ENCODE peak calls at places on chromosomes 13 and 19, in seven cellular contexts. O is activated gamma-delta T cell; T is activated naive CD8-positive, alpha-beta T cell treated with anti-CD3 and anti-CD28 coated beads for 36 hours; L is CD8-positive, alpha-beta memory T cell; X is stimulated activated effector memory CD8-positive, alpha-beta T cell treated with anti-CD3 and anti-CD28 coated beads, Interleukin-12 subunit alpha, Interleukin-12 subunit beta, amount 100 ng/mL, for 72 hours; J is stimulated activated CD4-positive, alpha-beta T cell treated with anti-CD3 and anti-CD28 coated beads, TNF-alpha, amount 100 ng/mL, for 1 hour; I is activated naive CD4-positive, alpha-beta T cell. R is an unnamed sample.

GRCh38 chr19:57888494-57889231 is at the start of gene ZNF814:
- DNase-seq in O (peak), T (peak), L (peak), X (peak), J (peak), I (peak), R (peak)

GRCh38 chr13:59178344-59178743 is 985.4 kb downstream of the DIAPH3 start:
- DNase-seq in O (no peak), T (no peak), L (no peak), X (no peak), J (no peak), I (no peak), R (no peak)

GRCh38 chr13:20738616-20739015 is 35.1 kb downstream of the IL17D start:
- DNase-seq in O (no peak), T (no peak), L (no peak), X (no peak), J (no peak), I (no peak), R (no peak)

GRCh38 chr19:28881616-28882015 is 331.3 kb downstream of the UQCRFS1 start:
- DNase-seq in O (no peak), T (no peak), L (no peak), X (no peak), J (no peak), I (no peak), R (no peak)

GRCh38 chr13:90302113-90302512 is 1045.4 kb upstream of the MIR17HG start:
- DNase-seq in O (no peak), T (no peak), L (no peak), X (no peak), J (no peak), I (no peak), R (no peak)

GRCh38 chr19:8654591-8655339 is 24.3 kb downstream of the NFILZ start:
- DNase-seq in O (peak), T (peak), L (peak), X (peak), J (peak), I (peak), R (peak)

GRCh38 chr19:15476334-15476733 is 3.0 kb downstream of the PGLYRP2 start:
- DNase-seq in O (no peak), T (no peak), L (no peak), X (no peak), J (no peak), I (no peak), R (no peak)

GRCh38 chr19:41945135-41945766 is 13.9 kb downstream of the RABAC1 start:
- DNase-seq in O (no peak), T (peak), L (peak), X (peak), J (peak), I (peak), R (peak)

GRCh38 chr19:4976412-4977298 is 7.7 kb downstream of the KDM4B start:
- DNase-seq in O (no peak), T (no peak), L (no peak), X (no peak), J (no peak), I (no peak), R (no peak)

GRCh38 chr13:111319521-111319920 is 921 bp upstream of the TEX29 start:
- DNase-seq in O (no peak), T (no peak), L (no peak), X (no peak), J (no peak), I (no peak), R (no peak)

GRCh38 chr13:97352815-97353214 is 81.2 kb upstream of the RAP2A start:
- DNase-seq in O (no peak), T (no peak), L (no peak), X (no peak), J (no peak), I (no peak), R (no peak)

GRCh38 chr13:101757446-101758039 is 305.1 kb downstream of the ITGBL1 start:
- DNase-seq in O (no peak), T (no peak), L (no peak), X (no peak), J (no peak), I (no peak), R (no peak)

GRCh38 chr13:110466261-110466660 is 95.3 kb downstream of the RAB20 start:
- DNase-seq in O (no peak), T (no peak), L (no peak), X (no peak), J (no peak), I (no peak), R (no peak)

GRCh38 chr13:30565658-30566057 is 52.1 kb upstream of the USPL1 start:
- DNase-seq in O (no peak), T (no peak), L (no peak), X (no peak), J (no peak), I (no peak), R (no peak)

GRCh38 chr13:82878536-82878935 is 1003.7 kb downstream of the SLITRK1 start:
- DNase-seq in O (no peak), T (no peak), L (no peak), X (no peak), J (no peak), I (no peak), R (no peak)

GRCh38 chr13:40130871-40131636 is 475.6 kb downstream of the COG6 start:
- DNase-seq in O (no peak), T (no peak), L (no peak), X (no peak), J (no peak), I (no peak), R (no peak)

GRCh38 chr19:4199699-4200293 is 17.3 kb downstream of the ANKRD24 start:
- DNase-seq in O (no peak), T (no peak), L (no peak), X (no peak), J (no peak), I (no peak), R (no peak)

GRCh38 chr13:110305544-110305943 is 1.4 kb downstream of the COL4A1 start:
- DNase-seq in O (no peak), T (no peak), L (no peak), X (no peak), J (no peak), I (no peak), R (no peak)

GRCh38 chr13:40589285-40590109 is 76.9 kb downstream of the FOXO1 start:
- DNase-seq in O (no peak), T (no peak), L (no peak), X (no peak), J (no peak), I (no peak), R (no peak)

GRCh38 chr13:71460179-71460578 is 406.8 kb downstream of the DACH1 start:
- DNase-seq in O (no peak), T (no peak), L (no peak), X (no peak), J (no peak), I (no peak), R (no peak)

GRCh38 chr19:5679289-5680082 is 830 bp downstream of the MICOS13 start:
- DNase-seq in O (no peak), T (no peak), L (no peak), X (no peak), J (no peak), I (no peak), R (no peak)

GRCh38 chr13:107075576-107075975 is 507.6 kb upstream of the ARGLU1 start:
- DNase-seq in O (no peak), T (no peak), L (no peak), X (no peak), J (no peak), I (no peak), R (no peak)

GRCh38 chr13:111572956-111573355 is 252.5 kb downstream of the TEX29 start:
- DNase-seq in O (no peak), T (no peak), L (no peak), X (no peak), J (no peak), I (no peak), R (no peak)

GRCh38 chr13:71618154-71618553 is 248.8 kb downstream of the DACH1 start:
- DNase-seq in O (no peak), T (no peak), L (no peak), X (no peak), J (no peak), I (no peak), R (no peak)

GRCh38 chr19:17966497-17967257 is at the start of gene KCNN1:
- DNase-seq in O (no peak), T (no peak), L (no peak), X (no peak), J (no peak), I (no peak), R (no peak)